ENCODE peak calls at places on chromosome 12, in four cellular contexts. V, O, S and L are unnamed samples. For H3K9me3, the result is how much of the 10 kb centered on the place peaks cover.

GRCh38 chr12:116662612-116663144 is 75.2 kb downstream of the SPRING1 start:
- DNase-seq in O (no peak), V (peak), S (no peak), L (no peak)

GRCh38 chr12:55743131-55743921 is 404 bp downstream of the GDF11 start:
- DNase-seq in O (peak), V (peak), S (peak), L (peak)

GRCh38 chr12:52836042-52836466 is 1.9 kb upstream of the KRT79 start:
- DNase-seq in S (peak), V (peak), O (no peak), L (peak)

GRCh38 chr12:57803317-57803893 is 15.1 kb downstream of the AVIL start:
- DNase-seq in S (peak), V (no peak), O (peak), L (peak)

GRCh38 chr12:3751151-3752095 is 1.5 kb downstream of the CRACR2A start:
- DNase-seq in S (no peak), O (no peak), V (no peak), L (no peak)

GRCh38 chr12:79615596-79616560 is 74.9 kb downstream of the PAWR start:
- DNase-seq in O (no peak), V (no peak), S (no peak), L (peak)

GRCh38 chr12:123971770-123972447 is 722 bp downstream of the CCDC92 start:
- DNase-seq in V (peak), S (peak), O (peak), L (peak)

GRCh38 chr12:110920324-110920910 is at the start of gene MYL2:
- DNase-seq in O (no peak), V (no peak), S (no peak), L (no peak)

GRCh38 chr12:29416748-29417147 is 35.8 kb upstream of the ERGIC2 start:
- DNase-seq in S (no peak), O (no peak), V (no peak), L (no peak)

GRCh38 chr12:57604454-57605307 is at the start of gene DTX3:
- DNase-seq in S (no peak), V (no peak), O (peak), L (no peak)

GRCh38 chr12:133120385-133121191 is 9.5 kb downstream of the ZNF891 start:
- DNase-seq in S (no peak), O (no peak), V (no peak), L (no peak)

GRCh38 chr12:133129368-133130037 is 571 bp downstream of the ZNF891 start:
- DNase-seq in O (peak), V (peak), S (no peak), L (peak)

GRCh38 chr12:133130038-133130807 is at the start of the genes ZNF10 and ZNF891:
- DNase-seq in S (peak), O (peak), V (peak), L (peak)

GRCh38 chr12:133124674-133125073 is 5.4 kb downstream of the ZNF891 start:
- DNase-seq in S (no peak), O (no peak), V (no peak), L (no peak)
- H3K9me3 ChIP-seq in S (half or more), O (half or more), V (half or more), L (half or more)

DNA sequence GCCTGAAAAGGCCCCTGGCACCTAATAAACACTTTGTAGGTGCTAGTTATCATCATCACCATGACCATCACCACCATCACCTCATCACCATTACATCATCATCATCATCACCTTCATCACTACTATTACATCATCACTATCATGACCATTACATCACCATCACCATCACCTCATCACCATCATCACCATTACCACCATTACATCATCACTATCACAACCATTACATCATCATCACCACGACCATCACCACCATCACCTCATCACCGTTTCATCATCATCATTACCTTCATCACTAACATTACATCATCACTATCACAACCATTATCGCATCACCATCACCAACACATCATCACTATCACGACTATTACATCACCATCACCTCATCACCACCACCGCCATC is 132.8 kb downstream of the RIMBP2 start:
- DNase-seq in S (no peak), O (no peak), V (no peak), L (no peak)
- H3K9me3 ChIP-seq in S (under half), O (under half), V (under half), L (under half)

GRCh38 chr12:126353604-126354003 is 1288.4 kb downstream of the AACS start:
- DNase-seq in V (peak), S (no peak), O (no peak), L (no peak)
- H3K9me3 ChIP-seq in V (under half), S (under half), O (under half), L (under half)

DNA sequence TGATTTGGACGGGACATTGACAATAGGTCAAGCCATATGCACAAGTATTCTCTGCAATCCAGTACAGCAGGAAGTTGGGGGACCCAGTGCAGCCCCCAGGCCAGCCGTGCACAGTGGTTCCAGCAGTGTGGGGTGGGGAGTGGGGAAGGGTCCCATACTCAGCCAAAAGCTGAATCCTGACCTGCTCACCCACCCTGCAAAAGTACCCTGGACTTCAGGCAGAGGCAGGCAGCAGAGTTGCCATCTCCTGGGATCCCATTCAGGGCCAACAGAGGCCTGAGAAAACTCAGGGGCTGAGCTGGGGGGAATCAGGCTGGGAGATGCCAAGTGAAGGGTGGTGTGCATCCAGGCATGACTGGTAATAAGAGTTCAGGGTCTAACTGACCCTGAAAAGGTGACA is 83.9 kb downstream of the ALG10 start:
- DNase-seq in S (no peak), O (no peak), V (no peak), L (no peak)
- H3K9me3 ChIP-seq in S (under half), O (under half), V (under half), L (under half)

GRCh38 chr12:50772470-50772869 is 8.6 kb downstream of the ATF1 start:
- DNase-seq in V (no peak), S (no peak), O (no peak), L (no peak)
- H3K9me3 ChIP-seq in V (under half), S (under half), O (under half), L (under half)

GRCh38 chr12:133080619-133081407 is at the start of gene ZNF140:
- DNase-seq in S (peak), V (peak), O (peak), L (peak)

GRCh38 chr12:133083345-133083744 is 2.6 kb downstream of the ZNF140 start:
- DNase-seq in S (no peak), O (no peak), V (no peak), L (no peak)

GRCh38 chr12:133081408-133081806 is 684 bp downstream of the ZNF140 start:
- DNase-seq in O (no peak), V (no peak), S (no peak), L (no peak)

DNA sequence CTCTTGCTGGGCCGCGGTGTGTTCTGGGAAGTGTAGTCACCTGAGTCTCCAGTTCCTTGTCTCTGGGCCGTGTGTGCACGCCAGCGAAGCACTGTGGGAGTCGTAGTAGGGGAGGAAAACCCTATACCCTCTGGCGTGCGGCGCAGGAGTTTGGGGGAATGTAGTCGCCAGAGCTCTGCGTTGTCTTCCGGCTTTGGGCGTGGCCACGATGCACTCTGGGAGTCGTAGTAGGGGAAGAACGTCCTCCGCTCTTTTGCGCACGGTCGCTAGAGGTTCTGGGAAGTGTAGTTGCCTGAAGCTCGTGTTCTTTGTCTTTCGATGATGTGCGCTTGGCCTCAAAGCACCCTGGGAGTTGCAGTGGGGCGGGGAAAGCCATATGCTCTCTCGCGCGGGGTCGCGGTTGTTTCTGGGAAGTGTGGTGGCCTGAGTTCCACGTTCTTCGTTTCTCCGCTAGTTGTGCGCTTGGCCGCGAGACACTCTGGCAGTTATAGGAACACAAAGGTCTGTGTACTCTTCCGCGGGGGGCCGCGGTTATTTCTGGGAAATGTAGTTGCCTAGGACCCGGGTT is 588 bp upstream of the ZNF140 start:
- DNase-seq in V (peak), O (peak), S (peak), L (peak)
- H3K9me3 ChIP-seq in V (under half), O (half or more), S (half or more), L (under half)